ENCODE peak calls at places on chromosomes 3 and 15, in five cellular contexts. C is right atrium auricular region, Y is GM06990, N is gastrocnemius medialis, X is transverse colon. R is an unnamed sample.

GRCh38 chr15:99711685-99712084 is 21.6 kb downstream of the LYSMD4 start:
- DNase-seq in N (no peak), C (no peak), X (no peak), Y (no peak), R (no peak)

GRCh38 chr15:73464602-73465001 is 21.6 kb downstream of the REC114 start:
- DNase-seq in N (no peak), C (no peak), Y (no peak), X (no peak), R (peak; percentile 18)

GRCh38 chr15:49040151-49040550 is 6.1 kb downstream of the SECISBP2L start:
- DNase-seq in C (no peak), X (no peak), Y (no peak), N (no peak), R (no peak)

GRCh38 chr3:43371494-43371893 is 85.2 kb downstream of the SNRK start:
- DNase-seq in Y (no peak), C (no peak), X (no peak), N (no peak), R (no peak)

GRCh38 chr3:133956333-133956732 is 60.7 kb upstream of the RAB6B start:
- DNase-seq in Y (no peak), N (no peak), C (no peak), X (no peak), R (no peak)

GRCh38 chr3:8560608-8561007 is 59.0 kb downstream of the LMCD1 start:
- DNase-seq in X (no peak), Y (no peak), C (peak; percentile 80), N (no peak), R (no peak)

GRCh38 chr3:196280689-196281463 is 6.7 kb downstream of the PCYT1A start:
- DNase-seq in Y (peak; percentile 59), X (no peak), C (no peak), N (no peak), R (peak; percentile 46)

GRCh38 chr3:35505181-35505580 is 134.1 kb upstream of the ARPP21 start:
- DNase-seq in X (no peak), N (no peak), C (no peak), Y (no peak), R (no peak)

GRCh38 chr3:187098925-187099512 is 40.3 kb downstream of the RPL39L start:
- DNase-seq in Y (no peak), N (no peak), X (no peak), C (no peak), R (no peak)

GRCh38 chr3:107436029-107436428 is 58.8 kb downstream of the CCDC54 start:
- DNase-seq in N (no peak), X (no peak), Y (no peak), C (no peak), R (no peak)
- TF ChIP-seq CTCF in N (no peak), X (no peak), Y (no peak), C (no peak), R (no peak)

GRCh38 chr3:46213201-46213600 is 5.1 kb upstream of the CCR1 start:
- DNase-seq in C (no peak), Y (no peak), N (no peak), X (no peak), R (no peak)

GRCh38 chr3:46209751-46210470 is 1.8 kb upstream of the CCR1 start:
- DNase-seq in N (no peak), X (no peak), C (peak; percentile 55), Y (no peak), R (no peak)

GRCh38 chr3:46209053-46209452 is 940 bp upstream of the CCR1 start:
- DNase-seq in N (no peak), Y (no peak), C (no peak), X (no peak), R (no peak)

GRCh38 chr3:46214751-46215352 is 6.7 kb upstream of the CCR1 start:
- DNase-seq in N (no peak), X (no peak), Y (no peak), C (no peak), R (peak; percentile 28)

GRCh38 chr3:46212101-46212500 is 4.0 kb upstream of the CCR1 start:
- DNase-seq in Y (no peak), X (no peak), C (peak; percentile 47), N (no peak), R (no peak)
- TF ChIP-seq CTCF in Y (no peak), X (no peak), C (no peak), N (no peak), R (no peak)

DNA sequence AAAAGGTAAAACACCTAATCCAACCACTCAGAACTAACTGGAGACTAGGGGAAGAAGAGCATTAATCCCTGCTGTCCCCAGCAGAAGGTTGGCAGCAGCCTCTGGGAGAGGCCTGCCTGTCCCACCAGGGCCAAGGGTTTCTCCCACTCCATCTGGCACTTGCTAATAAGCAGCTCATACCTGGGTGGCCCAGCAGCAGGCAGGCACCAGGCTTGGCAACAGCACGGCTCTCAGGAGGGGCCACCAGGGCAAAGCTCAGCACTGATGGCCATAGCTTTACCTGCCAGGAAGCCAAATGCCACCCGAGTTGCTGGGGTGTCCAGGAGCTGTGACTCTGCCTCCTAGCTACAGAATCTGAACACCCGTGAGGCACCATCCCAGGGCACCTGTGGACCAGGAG is 58.3 kb downstream of the BOC start:
- DNase-seq in N (no peak), Y (no peak), X (no peak), C (no peak), R (no peak)
- TF ChIP-seq CTCF in N (no peak), Y (no peak), X (no peak), C (no peak), R (no peak)

DNA sequence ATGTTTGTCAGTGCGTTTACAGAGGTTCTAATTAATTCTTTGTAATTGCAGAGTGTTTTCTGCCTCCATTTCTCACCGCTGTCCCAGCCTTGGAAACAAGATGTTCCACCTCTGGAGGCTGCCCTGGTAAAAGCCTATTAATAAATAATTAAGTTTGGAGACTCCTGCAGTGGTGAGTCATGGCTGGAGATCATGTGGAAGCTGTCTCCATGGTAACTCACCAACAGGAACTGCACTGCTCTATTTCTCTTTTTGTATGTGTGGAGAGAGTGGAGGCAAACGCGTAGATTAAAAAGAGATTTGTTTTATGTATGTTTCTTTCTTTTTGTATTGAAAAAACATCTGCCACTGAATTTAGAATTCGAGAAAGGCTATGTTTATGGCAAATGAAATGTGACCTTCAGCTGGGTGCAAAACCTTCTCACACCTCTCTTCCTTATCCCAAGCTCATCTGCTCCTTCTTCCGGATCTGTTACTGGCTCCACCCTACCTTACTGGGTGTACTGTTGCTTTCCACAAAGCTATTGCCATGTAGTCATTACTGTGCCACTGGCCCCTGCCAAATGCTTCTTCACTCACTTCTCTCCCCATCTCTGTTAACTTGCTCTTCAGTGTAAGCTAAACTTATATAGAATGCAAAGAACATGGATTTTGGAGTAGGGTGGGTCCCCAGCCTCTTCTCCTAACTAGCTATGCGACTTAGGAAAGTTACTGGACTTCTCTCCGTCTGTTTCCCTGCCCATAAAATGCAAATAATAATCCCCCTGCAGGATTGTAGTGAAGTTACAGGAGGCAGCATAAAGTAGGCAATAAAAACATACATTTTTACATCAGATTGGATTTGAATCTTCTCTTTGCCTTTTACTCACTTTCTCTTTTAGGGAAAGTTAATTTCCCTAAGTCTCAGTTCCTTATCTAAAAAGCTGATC is 778.5 kb downstream of the NTRK3 start:
- DNase-seq in C (peak; percentile 67), Y (no peak), N (peak; percentile 59), X (no peak), R (no peak)
- TF ChIP-seq CTCF in C (no peak), Y (no peak), N (no peak), X (no peak), R (no peak)

DNA sequence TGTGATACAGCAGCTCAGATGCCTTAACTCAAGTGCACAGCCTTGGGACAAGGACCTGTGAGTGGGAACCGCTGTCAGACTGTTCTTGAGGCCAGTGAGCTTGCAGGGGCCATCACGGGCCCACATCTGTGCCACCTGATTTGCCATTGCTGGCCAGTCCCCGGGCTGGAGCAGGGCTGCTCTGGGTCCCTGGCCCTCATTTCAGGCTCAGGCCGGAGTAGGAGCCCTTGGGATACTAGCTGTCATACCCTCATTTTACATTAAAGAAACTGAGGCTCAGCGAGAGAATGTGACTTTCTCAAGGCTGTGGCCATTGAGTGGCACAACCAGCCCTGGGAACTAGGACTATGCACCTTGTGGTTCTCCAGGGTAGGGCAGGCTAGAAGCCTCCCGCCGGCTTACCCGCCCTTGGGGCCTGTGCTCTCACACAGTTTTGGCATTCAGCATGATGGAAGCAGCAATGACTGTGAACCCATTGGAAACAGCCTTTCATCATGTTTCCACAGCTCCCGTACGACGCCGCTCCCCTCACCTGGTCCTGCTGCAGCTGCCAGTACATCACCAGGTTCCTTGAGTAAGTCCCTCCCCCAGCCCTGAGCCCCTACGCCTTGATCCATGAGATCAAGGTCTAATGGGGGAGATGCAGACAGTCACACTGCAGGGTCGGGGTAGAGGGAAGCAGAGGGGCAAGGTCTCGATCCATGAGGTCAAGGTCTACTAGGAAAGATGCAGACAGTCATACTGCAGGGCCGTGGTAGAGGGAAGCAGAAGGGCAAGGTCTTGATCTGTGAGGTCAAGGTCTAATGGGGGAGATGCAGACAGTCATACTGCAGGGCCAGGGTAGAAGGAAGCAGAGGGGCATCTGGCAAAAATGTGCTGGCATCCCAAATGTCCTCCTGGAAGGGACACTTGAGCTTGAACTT is 42.2 kb downstream of the GOLGA6L10 start:
- DNase-seq in Y (no peak), N (no peak), X (no peak), C (peak; percentile 32), R (no peak)
- TF ChIP-seq CTCF in Y (no peak), N (no peak), X (no peak), C (no peak), R (no peak)

GRCh38 chr15:64096486-64097431 is 977 bp downstream of the SNX1 start:
- DNase-seq in X (no peak), C (no peak), Y (no peak), N (no peak), R (no peak)

GRCh38 chr15:64093627-64094417 is at the start of gene CIAO2A:
- DNase-seq in Y (peak; percentile 92), N (peak; percentile 96), C (peak; percentile 97), X (peak; percentile 98), R (peak; percentile 88)

GRCh38 chr15:64092864-64093626 is 593 bp downstream of the CIAO2A start:
- DNase-seq in N (peak; percentile 43), Y (no peak), C (no peak), X (peak; percentile 64), R (no peak)

GRCh38 chr15:64095431-64095794 is 369 bp upstream of the SNX1 start:
- DNase-seq in Y (no peak), C (no peak), X (no peak), N (no peak), R (no peak)

DNA sequence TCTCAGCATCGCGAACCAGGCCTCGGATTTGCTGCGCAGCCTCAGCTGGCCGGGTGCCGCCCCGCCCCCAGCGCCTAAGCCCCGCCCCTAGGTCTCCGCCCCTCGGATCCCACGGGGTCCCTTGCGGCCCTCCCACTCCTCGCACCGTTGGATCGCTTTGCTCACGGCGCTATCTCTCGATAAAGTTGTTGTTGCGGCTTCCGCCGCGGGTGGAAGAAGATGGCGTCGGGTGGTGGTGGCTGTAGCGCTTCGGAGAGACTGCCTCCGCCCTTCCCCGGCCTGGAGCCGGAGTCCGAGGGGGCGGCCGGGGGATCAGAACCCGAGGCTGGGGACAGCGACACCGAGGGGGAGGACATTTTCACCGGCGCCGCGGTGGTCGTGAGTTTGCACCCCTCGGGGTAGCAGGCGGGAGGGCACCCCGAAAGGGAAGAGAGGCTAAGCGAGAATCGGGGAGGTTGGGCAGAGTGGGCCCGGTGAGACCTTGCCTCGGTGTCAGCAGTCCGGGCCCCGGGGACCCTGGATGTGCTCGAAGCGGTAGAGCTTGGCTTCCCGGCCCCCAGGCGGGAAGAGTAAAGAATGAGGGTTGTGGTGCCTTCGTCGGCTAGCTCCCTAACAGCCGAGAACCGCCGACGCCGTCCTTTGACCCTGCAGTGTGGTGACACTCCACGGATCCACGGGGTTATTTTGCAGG is at the start of gene SNX1:
- DNase-seq in X (peak; percentile 94), Y (peak; percentile 96), N (peak; percentile 93), C (peak; percentile 90), R (peak; percentile 90)
- TF ChIP-seq CTCF in X (no peak), Y (no peak), N (peak; percentile 34), C (peak; percentile 15), R (no peak)